ENCODE peak calls at places on chromosomes 16 and 17, in seven cellular contexts. One of them, this sample, is unnamed.

GRCh38 chr17:57463103-57463885 is 207.0 kb downstream of the MSI2 start:
- DNase-seq in foreskin keratinocyte: peak
- DNase-seq in iPS-NIHi11: no peak
- DNase-seq in IMR-90: peak
- DNase-seq in Peyer's patch: no peak
- DNase-seq in Kasumi-1: no peak
- DNase-seq in C1 segment of cervical spinal cord: no peak
- DNase-seq in this sample: peak

GRCh38 chr17:31195305-31195704 is 100.5 kb downstream of the NF1 start:
- DNase-seq in foreskin keratinocyte: no peak
- DNase-seq in iPS-NIHi11: no peak
- DNase-seq in IMR-90: no peak
- DNase-seq in Peyer's patch: no peak
- DNase-seq in Kasumi-1: no peak
- DNase-seq in C1 segment of cervical spinal cord: no peak
- DNase-seq in this sample: no peak

GRCh38 chr17:66347661-66348604 is 45.5 kb downstream of the PRKCA start:
- DNase-seq in foreskin keratinocyte: no peak
- DNase-seq in iPS-NIHi11: no peak
- DNase-seq in IMR-90: peak
- DNase-seq in Peyer's patch: no peak
- DNase-seq in Kasumi-1: no peak
- DNase-seq in C1 segment of cervical spinal cord: no peak
- DNase-seq in this sample: peak

GRCh38 chr16:11913425-11914079 is 2.2 kb downstream of the GSPT1 start:
- DNase-seq in foreskin keratinocyte: no peak
- DNase-seq in iPS-NIHi11: no peak
- DNase-seq in IMR-90: peak
- DNase-seq in Peyer's patch: no peak
- DNase-seq in Kasumi-1: no peak
- DNase-seq in C1 segment of cervical spinal cord: no peak
- DNase-seq in this sample: no peak

GRCh38 chr17:46984892-46985291 is 5.8 kb upstream of the RPRML start:
- DNase-seq in foreskin keratinocyte: no peak
- DNase-seq in iPS-NIHi11: no peak
- DNase-seq in IMR-90: no peak
- DNase-seq in Peyer's patch: peak
- DNase-seq in Kasumi-1: no peak
- DNase-seq in C1 segment of cervical spinal cord: no peak
- DNase-seq in this sample: no peak

GRCh38 chr16:62353355-62353754 is 317.1 kb upstream of the CDH8 start:
- DNase-seq in foreskin keratinocyte: no peak
- DNase-seq in iPS-NIHi11: no peak
- DNase-seq in IMR-90: no peak
- DNase-seq in Peyer's patch: no peak
- DNase-seq in Kasumi-1: no peak
- DNase-seq in C1 segment of cervical spinal cord: no peak
- DNase-seq in this sample: no peak

GRCh38 chr16:52453661-52454060 is 93.3 kb downstream of the TOX3 start:
- DNase-seq in foreskin keratinocyte: no peak
- DNase-seq in iPS-NIHi11: no peak
- DNase-seq in IMR-90: no peak
- DNase-seq in Peyer's patch: no peak
- DNase-seq in Kasumi-1: no peak
- DNase-seq in C1 segment of cervical spinal cord: no peak
- DNase-seq in this sample: no peak

GRCh38 chr17:43468746-43469544 is 14.8 kb upstream of the DHX8 start:
- DNase-seq in foreskin keratinocyte: peak
- DNase-seq in iPS-NIHi11: no peak
- DNase-seq in IMR-90: peak
- DNase-seq in Peyer's patch: no peak
- DNase-seq in Kasumi-1: no peak
- DNase-seq in C1 segment of cervical spinal cord: no peak
- DNase-seq in this sample: peak

GRCh38 chr16:23505942-23506605 is 4.2 kb downstream of the GGA2 start:
- DNase-seq in foreskin keratinocyte: no peak
- DNase-seq in iPS-NIHi11: no peak
- DNase-seq in IMR-90: no peak
- DNase-seq in Peyer's patch: no peak
- DNase-seq in Kasumi-1: no peak
- DNase-seq in C1 segment of cervical spinal cord: no peak
- DNase-seq in this sample: peak

GRCh38 chr16:76278976-76279375 is 1.8 kb downstream of the CNTNAP4 start:
- DNase-seq in foreskin keratinocyte: no peak
- DNase-seq in iPS-NIHi11: peak
- DNase-seq in IMR-90: no peak
- DNase-seq in Peyer's patch: no peak
- DNase-seq in Kasumi-1: peak
- DNase-seq in C1 segment of cervical spinal cord: no peak
- DNase-seq in this sample: peak

GRCh38 chr16:69417537-69418199 is 6.8 kb upstream of the CYB5B start:
- DNase-seq in foreskin keratinocyte: no peak
- DNase-seq in iPS-NIHi11: peak
- DNase-seq in IMR-90: no peak
- DNase-seq in Peyer's patch: no peak
- DNase-seq in Kasumi-1: no peak
- DNase-seq in C1 segment of cervical spinal cord: peak
- DNase-seq in this sample: no peak

GRCh38 chr16:30369091-30369937 is 980 bp downstream of the TBC1D10B start:
- DNase-seq in foreskin keratinocyte: no peak
- DNase-seq in iPS-NIHi11: peak
- DNase-seq in IMR-90: no peak
- DNase-seq in Peyer's patch: no peak
- DNase-seq in Kasumi-1: no peak
- DNase-seq in C1 segment of cervical spinal cord: no peak
- DNase-seq in this sample: peak

GRCh38 chr16:85641776-85642176 is 28.7 kb downstream of the GSE1 start:
- DNase-seq in foreskin keratinocyte: no peak
- DNase-seq in iPS-NIHi11: no peak
- DNase-seq in IMR-90: no peak
- DNase-seq in Peyer's patch: peak
- DNase-seq in Kasumi-1: no peak
- DNase-seq in C1 segment of cervical spinal cord: no peak
- DNase-seq in this sample: peak

GRCh38 chr16:18804540-18804939 is 3.2 kb upstream of the ARL6IP1 start:
- DNase-seq in foreskin keratinocyte: no peak
- DNase-seq in iPS-NIHi11: no peak
- DNase-seq in IMR-90: no peak
- DNase-seq in Peyer's patch: no peak
- DNase-seq in Kasumi-1: no peak
- DNase-seq in C1 segment of cervical spinal cord: no peak
- DNase-seq in this sample: no peak

GRCh38 chr17:82241183-82241925 is 12.5 kb downstream of the SLC16A3 start:
- DNase-seq in foreskin keratinocyte: peak
- DNase-seq in iPS-NIHi11: no peak
- DNase-seq in IMR-90: peak
- DNase-seq in Peyer's patch: peak
- DNase-seq in Kasumi-1: peak
- DNase-seq in C1 segment of cervical spinal cord: peak
- DNase-seq in this sample: peak

GRCh38 chr17:3572231-3572630 is 14.6 kb upstream of the TRPV3 start:
- DNase-seq in foreskin keratinocyte: no peak
- DNase-seq in iPS-NIHi11: no peak
- DNase-seq in IMR-90: no peak
- DNase-seq in Peyer's patch: no peak
- DNase-seq in Kasumi-1: no peak
- DNase-seq in C1 segment of cervical spinal cord: no peak
- DNase-seq in this sample: no peak

GRCh38 chr16:63976345-63976744 is 1145.5 kb downstream of the CDH11 start:
- DNase-seq in foreskin keratinocyte: no peak
- DNase-seq in iPS-NIHi11: no peak
- DNase-seq in IMR-90: no peak
- DNase-seq in Peyer's patch: no peak
- DNase-seq in Kasumi-1: no peak
- DNase-seq in C1 segment of cervical spinal cord: no peak
- DNase-seq in this sample: no peak

GRCh38 chr16:48617711-48618148 is 7.8 kb upstream of the N4BP1 start:
- DNase-seq in foreskin keratinocyte: no peak
- DNase-seq in iPS-NIHi11: no peak
- DNase-seq in IMR-90: peak
- DNase-seq in Peyer's patch: no peak
- DNase-seq in Kasumi-1: no peak
- DNase-seq in C1 segment of cervical spinal cord: no peak
- DNase-seq in this sample: peak

GRCh38 chr17:45895969-45896793 is 1.8 kb downstream of the MAPT start:
- DNase-seq in foreskin keratinocyte: no peak
- DNase-seq in iPS-NIHi11: no peak
- DNase-seq in IMR-90: no peak
- DNase-seq in Peyer's patch: no peak
- DNase-seq in Kasumi-1: no peak
- DNase-seq in C1 segment of cervical spinal cord: no peak
- DNase-seq in this sample: peak

GRCh38 chr17:78241277-78242023 is 10.0 kb downstream of the TMEM235 start:
- DNase-seq in foreskin keratinocyte: no peak
- DNase-seq in iPS-NIHi11: peak
- DNase-seq in IMR-90: peak
- DNase-seq in Peyer's patch: no peak
- DNase-seq in Kasumi-1: no peak
- DNase-seq in C1 segment of cervical spinal cord: peak
- DNase-seq in this sample: peak

GRCh38 chr17:40121191-40121885 is 433 bp upstream of the MSL1 start:
- DNase-seq in foreskin keratinocyte: no peak
- DNase-seq in iPS-NIHi11: no peak
- DNase-seq in IMR-90: peak
- DNase-seq in Peyer's patch: peak
- DNase-seq in Kasumi-1: peak
- DNase-seq in C1 segment of cervical spinal cord: no peak
- DNase-seq in this sample: peak